ENCODE peak calls at places on chromosomes 7 and 10, in six cellular contexts. J is T-helper 17 cell, O is bronchial epithelial cell, K is EH, F is MV-4-11, A is GM23338. S is an unnamed sample.

GRCh38 chr7:106493041-106493731 is 167.8 kb downstream of the CCDC71L start:
- DNase-seq in J (no peak), O (peak; percentile 11), K (no peak), F (no peak), A (no peak), S (no peak)

GRCh38 chr10:65950075-65950474 is 975.8 kb upstream of the LRRTM3 start:
- DNase-seq in J (no peak), O (peak; percentile 41), K (no peak), F (peak; percentile 81), A (no peak), S (no peak)

GRCh38 chr7:157404845-157405481 is 68.2 kb downstream of the DNAJB6 start:
- DNase-seq in J (no peak), O (peak; percentile 92), K (peak; percentile 98), F (peak; percentile 10), A (no peak), S (no peak)

GRCh38 chr10:61845950-61846268 is 55.6 kb upstream of the ARID5B start:
- DNase-seq in J (no peak), O (no peak), K (peak; percentile 77), F (no peak), A (no peak), S (no peak)

GRCh38 chr7:157752832-157753291 is 416.1 kb downstream of the DNAJB6 start:
- DNase-seq in J (no peak), O (no peak), K (no peak), F (no peak), A (no peak), S (peak; percentile 47)

GRCh38 chr7:82594665-82595064 is 151.1 kb upstream of the CACNA2D1 start:
- DNase-seq in J (no peak), O (no peak), K (no peak), F (no peak), A (peak; percentile 47), S (no peak)

GRCh38 chr10:23994459-23995046 is 214.4 kb upstream of the KIAA1217 start:
- DNase-seq in J (no peak), O (peak; percentile 61), K (peak; percentile 43), F (peak; percentile 23), A (peak; percentile 79), S (peak; percentile 82)

GRCh38 chr10:87976101-87976743 is 112.8 kb downstream of the PTEN start:
- DNase-seq in J (no peak), O (peak; percentile 47), K (peak; percentile 24), F (peak; percentile 29), A (no peak), S (no peak)

GRCh38 chr7:157518514-157519175 is 181.8 kb downstream of the DNAJB6 start:
- DNase-seq in J (no peak), O (no peak), K (no peak), F (no peak), A (no peak), S (no peak)

GRCh38 chr7:132500727-132501410 is 75.4 kb downstream of the PLXNA4 start:
- DNase-seq in J (no peak), O (no peak), K (peak; percentile 6), F (no peak), A (peak; percentile 64), S (peak; percentile 83)

GRCh38 chr10:772227-772637 is 82.8 kb upstream of the DIP2C start:
- DNase-seq in J (no peak), O (no peak), K (no peak), F (no peak), A (no peak), S (no peak)

GRCh38 chr10:76632158-76633051 is 1005.2 kb downstream of the KCNMA1 start:
- DNase-seq in J (no peak), O (peak; percentile 56), K (peak; percentile 9), F (no peak), A (peak; percentile 65), S (no peak)

GRCh38 chr7:50359258-50359994 is 54.9 kb downstream of the IKZF1 start:
- DNase-seq in J (no peak), O (no peak), K (no peak), F (no peak), A (no peak), S (no peak)

GRCh38 chr7:18623389-18623788 is 127.8 kb downstream of the HDAC9 start:
- DNase-seq in J (no peak), O (peak; percentile 26), K (no peak), F (no peak), A (no peak), S (no peak)

GRCh38 chr10:77156406-77156879 is 481.2 kb downstream of the KCNMA1 start:
- DNase-seq in J (no peak), O (peak; percentile 29), K (peak; percentile 86), F (no peak), A (no peak), S (no peak)

GRCh38 chr7:6146666-6147065 is 115.5 kb downstream of the ANKRD61 start:
- DNase-seq in J (no peak), O (no peak), K (no peak), F (no peak), A (no peak), S (no peak)

GRCh38 chr7:124992881-124993562 is 63.4 kb upstream of the POT1 start:
- DNase-seq in J (no peak), O (peak; percentile 88), K (peak; percentile 85), F (no peak), A (no peak), S (no peak)

GRCh38 chr10:133460208-133460769 is 6.5 kb downstream of the SCART1 start:
- DNase-seq in J (no peak), O (no peak), K (no peak), F (no peak), A (no peak), S (no peak)

GRCh38 chr7:105664816-105665525 is 83.7 kb upstream of the EFCAB10 start:
- DNase-seq in J (no peak), O (no peak), K (peak; percentile 60), F (peak; percentile 54), A (peak; percentile 76), S (no peak)